ENCODE peak calls at places on chromosomes 2 and 18, in five cellular contexts. N is skeletal muscle cell, Z is colonic mucosa, C is cardiac fibroblast, R is fibroblast of the aortic adventitia. W is an unnamed sample.

GRCh38 chr18:3383381-3383915 is 66.5 kb upstream of the TGIF1 start:
- DNase-seq in N (no peak), R (peak; percentile 52), C (peak; percentile 12), Z (no peak), W (no peak)

GRCh38 chr2:61177727-61178549 is 15.9 kb downstream of the C2orf74 start:
- DNase-seq in R (peak; percentile 27), Z (peak; percentile 41), C (peak; percentile 44), N (no peak), W (peak; percentile 30)

GRCh38 chr2:48454504-48454903 is 75.5 kb upstream of the STON1 start:
- DNase-seq in R (no peak), Z (no peak), C (peak; percentile 46), N (no peak), W (peak; percentile 53)

GRCh38 chr18:42730272-42730671 is 385.2 kb downstream of the RIT2 start:
- DNase-seq in Z (no peak), N (no peak), C (peak; percentile 10), R (peak; percentile 38), W (no peak)

GRCh38 chr2:11933854-11934253 is 187.4 kb downstream of the LPIN1 start:
- DNase-seq in Z (no peak), N (no peak), C (no peak), R (no peak), W (no peak)

GRCh38 chr2:208545398-208546042 is 138.9 kb downstream of the PTH2R start:
- DNase-seq in C (no peak), N (no peak), R (no peak), Z (peak; percentile 43), W (no peak)

GRCh38 chr2:235979753-235980459 is 188.3 kb downstream of the GBX2 start:
- DNase-seq in Z (no peak), N (no peak), C (no peak), R (no peak), W (no peak)

GRCh38 chr2:226354434-226354833 is 445.2 kb downstream of the IRS1 start:
- DNase-seq in Z (no peak), R (peak; percentile 29), C (peak; percentile 51), N (peak; percentile 25), W (peak; percentile 7)

GRCh38 chr2:125559186-125559585 is 1096.8 kb upstream of the GYPC start:
- DNase-seq in R (no peak), N (no peak), Z (no peak), C (no peak), W (no peak)

GRCh38 chr2:173854840-173855239 is 110.3 kb downstream of the SP3 start:
- DNase-seq in R (peak; percentile 63), C (peak; percentile 28), Z (no peak), N (peak; percentile 56), W (peak; percentile 75)

GRCh38 chr2:198441876-198442275 is 637.5 kb downstream of the PLCL1 start:
- DNase-seq in C (no peak), Z (no peak), R (no peak), N (no peak), W (no peak)

GRCh38 chr2:163756588-163756987 is 20.8 kb upstream of the FIGN start:
- DNase-seq in R (peak; percentile 19), N (no peak), Z (no peak), C (no peak), W (no peak)

GRCh38 chr18:43650423-43650822 is 373.1 kb upstream of the SYT4 start:
- DNase-seq in Z (no peak), C (no peak), R (peak; percentile 8), N (no peak), W (peak; percentile 28)

GRCh38 chr2:186590538-186591441 is 934 bp downstream of the ITGAV start:
- DNase-seq in C (peak; percentile 69), N (no peak), R (peak; percentile 76), Z (peak; percentile 49), W (peak; percentile 75)

GRCh38 chr2:222318712-222319575 is 20.1 kb upstream of the PAX3 start:
- DNase-seq in C (peak; percentile 36), R (no peak), Z (peak; percentile 38), N (no peak), W (no peak)

GRCh38 chr2:25339791-25340339 is 1.9 kb downstream of the DNMT3A start:
- DNase-seq in R (no peak), N (no peak), Z (peak; percentile 68), C (no peak), W (no peak)

GRCh38 chr2:104890092-104890393 is 36.1 kb downstream of the POU3F3 start:
- DNase-seq in Z (peak; percentile 71), C (no peak), N (no peak), R (no peak), W (no peak)

GRCh38 chr2:196256585-196256984 is 85.2 kb upstream of the STK17B start:
- DNase-seq in N (no peak), Z (no peak), R (no peak), C (no peak), W (no peak)

GRCh38 chr2:191649519-191649918 is 28.4 kb upstream of the NABP1 start:
- DNase-seq in R (no peak), N (no peak), C (no peak), Z (no peak), W (no peak)

GRCh38 chr2:12606472-12607000 is 110.2 kb upstream of the TRIB2 start:
- DNase-seq in C (peak; percentile 56), R (peak; percentile 81), N (no peak), Z (no peak), W (peak; percentile 68)

GRCh38 chr2:177797808-177798207 is 274.8 kb downstream of the PDE11A start:
- DNase-seq in Z (no peak), C (no peak), R (no peak), N (no peak), W (no peak)

GRCh38 chr2:74461187-74462053 is 3.2 kb downstream of the WBP1 start:
- DNase-seq in C (no peak), N (no peak), R (no peak), Z (no peak), W (no peak)

DNA sequence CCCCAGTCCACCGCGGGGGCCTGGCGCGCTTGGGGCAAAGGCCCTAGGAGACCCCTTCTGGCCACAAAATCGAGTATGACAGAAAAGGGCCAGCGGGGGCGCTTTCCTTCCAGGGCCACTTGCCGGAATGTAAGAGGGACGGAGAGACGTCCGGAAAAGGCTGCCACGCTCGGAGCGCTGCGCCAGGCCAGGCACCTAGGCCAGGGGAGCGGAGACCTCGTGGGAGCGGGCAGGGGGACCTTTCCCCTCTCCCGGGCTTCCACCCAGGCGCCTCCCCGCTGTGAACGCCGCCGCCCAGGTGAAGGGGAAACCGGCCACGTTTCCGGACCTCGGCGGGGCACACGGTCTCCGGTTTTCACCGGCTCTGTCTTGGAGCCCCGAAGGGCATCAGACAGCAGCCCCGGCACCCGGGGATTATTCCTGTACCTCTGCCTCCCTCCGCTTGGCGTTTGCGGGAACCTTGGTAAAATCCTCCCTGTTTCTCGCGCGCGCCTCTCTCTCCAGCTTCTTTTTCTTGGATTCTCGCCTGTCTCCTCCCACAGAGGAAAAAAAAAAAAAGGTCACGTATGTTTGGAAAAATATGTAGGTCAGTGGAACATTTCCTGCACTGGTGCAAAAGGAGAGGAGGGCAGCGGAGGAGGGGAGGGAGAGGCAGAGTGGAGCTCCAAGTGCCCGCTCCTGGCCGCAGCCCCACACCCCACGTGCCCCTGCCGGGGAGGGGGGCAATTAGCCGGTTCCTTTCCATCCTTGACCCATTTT is 1.2 kb upstream of the NPAS2 start:
- DNase-seq in Z (peak; percentile 71), C (peak; percentile 93), N (no peak), R (peak; percentile 80), W (peak; percentile 73)
- H3K4me3 ChIP-seq in Z (peak overlapping the region; percentile 70), C (peak overlapping the region; percentile 75), N (peak overlapping the region; percentile 73), R (peak overlapping the region; percentile 86), W (peak overlapping the region; percentile 56)

GRCh38 chr2:9205481-9205880 is 1.1 kb upstream of the ASAP2 start:
- DNase-seq in C (no peak), Z (no peak), N (no peak), R (no peak), W (no peak)
- H3K4me3 ChIP-seq in C (peak overlapping the region; percentile 42), Z (peak overlapping the region; percentile 47), N (peak overlapping the region; percentile 59), R (peak overlapping the region; percentile 92), W (no peak overlapping the region)

GRCh38 chr2:3778016-3778415 is 74.6 kb downstream of the DCDC2C start:
- DNase-seq in Z (no peak), C (no peak), R (no peak), N (no peak), W (no peak)
- H3K4me3 ChIP-seq in Z (no peak overlapping the region), C (no peak overlapping the region), R (no peak overlapping the region), N (no peak overlapping the region), W (no peak overlapping the region)

DNA sequence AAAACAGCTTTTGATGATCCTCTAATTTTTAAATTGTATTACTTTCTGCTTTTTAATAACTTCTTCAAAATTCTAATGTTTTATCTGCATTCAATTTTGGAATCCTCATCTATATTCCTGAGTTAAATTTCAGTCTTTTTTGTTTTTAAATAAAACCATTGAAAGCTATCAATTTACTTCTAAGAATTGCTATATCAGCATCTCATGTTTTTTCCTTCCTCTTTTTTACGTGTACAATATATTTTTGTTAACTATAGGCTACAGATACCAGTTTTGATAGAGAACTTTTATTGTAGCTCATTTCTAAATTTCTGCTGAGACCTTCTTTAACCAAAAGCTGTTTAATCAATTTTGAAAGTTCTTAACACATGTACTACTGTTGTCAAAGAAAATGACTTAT is 84.5 kb downstream of the SS18 start:
- DNase-seq in N (no peak), R (no peak), Z (no peak), C (no peak), W (no peak)
- H3K4me3 ChIP-seq in N (no peak overlapping the region), R (no peak overlapping the region), Z (no peak overlapping the region), C (no peak overlapping the region), W (no peak overlapping the region)

GRCh38 chr2:132417430-132418035 is 928 bp downstream of the GPR39 start:
- DNase-seq in R (no peak), C (no peak), Z (peak; percentile 27), N (no peak), W (no peak)
- H3K4me3 ChIP-seq in R (no peak overlapping the region), C (no peak overlapping the region), Z (peak overlapping the region; percentile 44), N (peak overlapping the region; percentile 8), W (no peak overlapping the region)